ENCODE peak calls at places on chromosomes 5 and 9, in seven cellular contexts. R is SK-N-SH, I is HFFc6, F is GM06990, K is GM12865, M is gastrocnemius medialis, V is type B pancreatic cell. O is an unnamed sample.

GRCh38 chr9:111599092-111599947 is at the start of gene PTGR1:
- DNase-seq in R (peak; percentile 82), I (peak; percentile 79), F (peak; percentile 28), K (peak; percentile 33), M (peak; percentile 41), V (peak; percentile 78), O (peak; percentile 46)

GRCh38 chr9:76662476-76663281 is 101.6 kb upstream of the PCA3 start:
- DNase-seq in R (no peak), I (no peak), F (no peak), K (no peak), M (no peak), V (no peak), O (no peak)

GRCh38 chr5:87195104-87195581 is 72.5 kb upstream of the RASA1 start:
- DNase-seq in R (no peak), I (peak; percentile 51), F (peak; percentile 25), K (peak; percentile 37), M (no peak), V (no peak), O (peak; percentile 75)

GRCh38 chr5:22892441-22892840 is 39.3 kb upstream of the CDH12 start:
- DNase-seq in R (no peak), I (no peak), F (no peak), K (no peak), M (no peak), V (no peak), O (no peak)

GRCh38 chr9:32434892-32435291 is 50.4 kb downstream of the ACO1 start:
- DNase-seq in R (no peak), I (no peak), F (no peak), K (no peak), M (no peak), V (no peak), O (no peak)

GRCh38 chr5:141958773-141959172 is 771 bp upstream of the PCDH12 start:
- DNase-seq in R (no peak), I (no peak), F (no peak), K (no peak), M (no peak), V (no peak), O (peak; percentile 24)

GRCh38 chr5:26894719-26895263 is 143.6 kb downstream of the CDH9 start:
- DNase-seq in R (no peak), I (no peak), F (no peak), K (no peak), M (no peak), V (no peak), O (no peak)

GRCh38 chr5:73384861-73385260 is 63.7 kb downstream of the FOXD1 start:
- DNase-seq in R (no peak), I (no peak), F (no peak), K (no peak), M (no peak), V (no peak), O (no peak)

GRCh38 chr5:172119921-172120688 is 67.9 kb downstream of the STK10 start:
- DNase-seq in R (no peak), I (no peak), F (no peak), K (no peak), M (no peak), V (no peak), O (no peak)

GRCh38 chr9:76817489-76817888 is 53.3 kb downstream of the PCA3 start:
- DNase-seq in R (no peak), I (peak; percentile 82), F (no peak), K (no peak), M (no peak), V (no peak), O (no peak)

GRCh38 chr9:138072897-138073296 is 195.3 kb downstream of the CACNA1B start:
- DNase-seq in R (peak; percentile 15), I (no peak), F (no peak), K (no peak), M (no peak), V (peak; percentile 55), O (no peak)

GRCh38 chr5:100595812-100596173 is 60.6 kb downstream of the FAM174A start:
- DNase-seq in R (no peak), I (no peak), F (no peak), K (no peak), M (no peak), V (no peak), O (no peak)

GRCh38 chr9:77170991-77171699 is 6.2 kb upstream of the VPS13A start:
- DNase-seq in R (no peak), I (no peak), F (no peak), K (no peak), M (peak; percentile 39), V (no peak), O (no peak)

GRCh38 chr5:77133061-77133758 is 46.1 kb upstream of the ZBED3 start:
- DNase-seq in R (no peak), I (peak; percentile 98), F (no peak), K (no peak), M (peak; percentile 68), V (no peak), O (no peak)

GRCh38 chr5:33612386-33612785 is 171.6 kb downstream of the TARS1 start:
- DNase-seq in R (no peak), I (peak; percentile 73), F (no peak), K (no peak), M (no peak), V (no peak), O (no peak)

GRCh38 chr5:107388111-107388861 is 282.5 kb downstream of the EFNA5 start:
- DNase-seq in R (peak; percentile 29), I (peak; percentile 60), F (peak; percentile 59), K (peak; percentile 78), M (no peak), V (no peak), O (peak; percentile 7)

DNA sequence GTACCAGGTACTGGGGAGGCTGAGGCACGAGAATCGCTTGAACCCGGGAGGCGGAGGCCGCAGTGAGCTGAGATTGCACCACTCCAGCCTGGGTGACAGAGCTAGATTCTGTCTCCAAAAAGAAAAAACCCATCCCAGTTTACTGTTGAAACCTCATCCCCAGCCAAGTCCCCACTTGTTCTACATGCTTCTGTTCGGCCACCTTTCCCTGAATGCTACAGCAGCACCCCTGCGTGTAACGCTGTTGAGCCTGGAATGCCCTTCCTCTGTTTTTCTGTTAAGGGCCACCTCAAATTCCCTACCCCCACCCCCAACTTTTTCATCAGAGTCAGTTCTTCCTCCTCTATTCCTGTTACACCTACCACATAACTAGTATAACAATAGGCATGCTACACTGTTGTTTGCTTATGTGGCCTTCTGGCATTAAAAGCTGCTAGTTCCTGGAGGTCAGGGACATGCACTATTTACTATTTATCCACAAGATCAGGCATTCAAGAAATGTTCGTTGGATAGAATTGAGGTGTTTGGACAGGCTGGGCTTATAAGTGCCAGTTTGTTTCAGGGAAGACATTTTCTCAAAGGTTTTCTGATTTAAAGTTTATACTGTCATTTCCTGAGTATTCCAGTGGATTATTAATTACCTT is 47.1 kb upstream of the C5orf47 start:
- DNase-seq in R (no peak), I (no peak), F (no peak), K (no peak), M (no peak), V (no peak), O (no peak)
- TF ChIP-seq CTCF in R (no peak), I (no peak), F (no peak), K (no peak), M (no peak), V (no peak), O (no peak)

GRCh38 chr5:52943285-52943684 is 45.9 kb upstream of the ITGA2 start:
- DNase-seq in R (no peak), I (no peak), F (no peak), K (peak; percentile 22), M (no peak), V (no peak), O (no peak)
- TF ChIP-seq CTCF in R (peak; percentile 15), I (peak; percentile 49), F (peak; percentile 31), K (peak; percentile 29), M (no peak), V (no peak), O (no peak)

GRCh38 chr9:108412755-108413154 is 443.0 kb downstream of the ACTL7B start:
- DNase-seq in R (no peak), I (no peak), F (no peak), K (peak; percentile 15), M (no peak), V (no peak), O (peak; percentile 6)

GRCh38 chr9:108411632-108412031 is 444.2 kb downstream of the ACTL7B start:
- DNase-seq in R (no peak), I (no peak), F (no peak), K (no peak), M (no peak), V (no peak), O (no peak)

GRCh38 chr9:108417726-108418125 is 438.1 kb downstream of the ACTL7B start:
- DNase-seq in R (no peak), I (no peak), F (no peak), K (no peak), M (no peak), V (no peak), O (no peak)

GRCh38 chr9:108419379-108419778 is 436.4 kb downstream of the ACTL7B start:
- DNase-seq in R (no peak), I (no peak), F (no peak), K (no peak), M (no peak), V (no peak), O (no peak)

GRCh38 chr9:108416321-108416720 is 439.5 kb downstream of the ACTL7B start:
- DNase-seq in R (no peak), I (no peak), F (no peak), K (peak; percentile 4), M (no peak), V (no peak), O (no peak)
- TF ChIP-seq CTCF in R (peak; percentile 33), I (peak; percentile 42), F (peak; percentile 10), K (no peak), M (no peak), V (no peak), O (no peak)

GRCh38 chr5:169811680-169812079 is 168.6 kb downstream of the INSYN2B start:
- DNase-seq in R (no peak), I (no peak), F (no peak), K (no peak), M (no peak), V (no peak), O (no peak)
- TF ChIP-seq CTCF in R (no peak), I (no peak), F (no peak), K (no peak), M (no peak), V (no peak), O (no peak)

GRCh38 chr5:59169768-59170150 is 586.9 kb downstream of the RAB3C start:
- DNase-seq in R (no peak), I (no peak), F (no peak), K (no peak), M (no peak), V (no peak), O (no peak)

GRCh38 chr5:59177644-59178043 is 594.8 kb downstream of the RAB3C start:
- DNase-seq in R (no peak), I (no peak), F (no peak), K (no peak), M (no peak), V (no peak), O (no peak)

GRCh38 chr5:59171131-59171530 is 588.3 kb downstream of the RAB3C start:
- DNase-seq in R (no peak), I (no peak), F (no peak), K (no peak), M (no peak), V (no peak), O (peak; percentile 19)

GRCh38 chr5:59174248-59174844 is 591.5 kb downstream of the RAB3C start:
- DNase-seq in R (peak; percentile 54), I (peak; percentile 73), F (no peak), K (peak; percentile 62), M (no peak), V (no peak), O (peak; percentile 47)

GRCh38 chr5:59173568-59173967 is 590.7 kb downstream of the RAB3C start:
- DNase-seq in R (no peak), I (no peak), F (no peak), K (no peak), M (no peak), V (no peak), O (peak; percentile 23)
- TF ChIP-seq CTCF in R (no peak), I (no peak), F (no peak), K (no peak), M (no peak), V (no peak), O (no peak)